ENCODE peak calls at places on chromosome 15, in nine cellular contexts. I, N, J, Z, T, C, E, G and D are unnamed samples. For H3K27me3, the result is how much of the 10 kb centered on the place peaks cover.

GRCh38 chr15:48582472-48583235 is 62.9 kb downstream of the FBN1 start:
- DNase-seq in C (no peak), I (peak), E (peak), G (no peak), J (no peak), N (no peak), Z (no peak), T (no peak), D (no peak)

GRCh38 chr15:48442011-48442410 is 110.8 kb downstream of the DUT start:
- DNase-seq in E (peak), J (no peak), Z (no peak), N (no peak), T (no peak), I (no peak), G (no peak), C (no peak), D (no peak)

GRCh38 chr15:64092864-64093626 is 593 bp downstream of the CIAO2A start:
- DNase-seq in N (peak), J (peak), T (no peak), G (peak), C (no peak), Z (no peak), I (peak), E (peak), D (no peak)

GRCh38 chr15:72285927-72286516 is 13.7 kb upstream of the PARP6 start:
- DNase-seq in J (no peak), E (peak), I (peak), C (no peak), G (peak), Z (peak), T (no peak), N (peak), D (no peak)

GRCh38 chr15:62940755-62941361 is 101.7 kb upstream of the TPM1 start:
- DNase-seq in T (no peak), N (peak), G (peak), I (peak), C (peak), J (peak), Z (no peak), E (peak), D (peak)

GRCh38 chr15:70875001-70875782 is 17.0 kb downstream of the THAP10 start:
- DNase-seq in I (peak), J (no peak), E (peak), T (no peak), N (peak), C (no peak), G (no peak), Z (no peak), D (no peak)

GRCh38 chr15:91605576-91605975 is 247.9 kb upstream of the SLCO3A1 start:
- DNase-seq in I (no peak), Z (no peak), N (no peak), E (no peak), T (no peak), C (no peak), J (no peak), G (no peak), D (no peak)

GRCh38 chr15:63439536-63440264 is 58.1 kb upstream of the CA12 start:
- DNase-seq in N (peak), G (no peak), C (no peak), Z (no peak), E (peak), T (no peak), J (no peak), I (no peak), D (peak)

GRCh38 chr15:80588801-80589200 is 106.3 kb upstream of the ABHD17C start:
- DNase-seq in E (peak), N (peak), C (no peak), T (no peak), J (no peak), G (no peak), I (peak), Z (no peak), D (no peak)

GRCh38 chr15:57924536-57924935 is 141.0 kb downstream of the ALDH1A2 start:
- DNase-seq in I (no peak), J (no peak), E (no peak), G (no peak), C (no peak), T (no peak), Z (no peak), N (no peak), D (no peak)

GRCh38 chr15:69133862-69134519 is 26.4 kb upstream of the GLCE start:
- DNase-seq in N (no peak), Z (no peak), C (no peak), T (no peak), J (no peak), E (no peak), I (no peak), G (no peak), D (no peak)

GRCh38 chr15:101294731-101295606 is at the start of gene SNRPA1:
- DNase-seq in I (peak), C (peak), J (peak), Z (peak), T (peak), N (peak), G (peak), E (peak), D (peak)

GRCh38 chr15:47415539-47415971 is 301.8 kb upstream of the SEMA6D start:
- DNase-seq in N (no peak), E (peak), C (no peak), J (no peak), T (no peak), I (peak), G (no peak), Z (no peak), D (no peak)

GRCh38 chr15:87577336-87577735 is 679.2 kb downstream of the NTRK3 start:
- DNase-seq in N (no peak), T (no peak), I (no peak), G (no peak), C (no peak), E (no peak), J (no peak), Z (no peak), D (no peak)

GRCh38 chr15:70726753-70727152 is 36.6 kb downstream of the UACA start:
- DNase-seq in J (no peak), N (no peak), E (peak), Z (no peak), T (no peak), C (no peak), G (no peak), I (peak), D (no peak)

GRCh38 chr15:70286110-70286806 is 188.5 kb upstream of the TLE3 start:
- DNase-seq in C (no peak), T (no peak), G (no peak), Z (no peak), J (no peak), E (no peak), I (no peak), N (no peak), D (peak)

GRCh38 chr15:83365370-83365938 is 81.0 kb upstream of the BNC1 start:
- DNase-seq in G (peak), E (peak), I (peak), N (peak), J (peak), T (no peak), Z (peak), C (peak), D (no peak)

GRCh38 chr15:68367226-68367625 is 64.7 kb downstream of the ITGA11 start:
- DNase-seq in J (no peak), N (no peak), Z (no peak), T (no peak), C (no peak), I (no peak), G (no peak), E (no peak), D (no peak)

GRCh38 chr15:74664028-74664616 is 31.7 kb downstream of the EDC3 start:
- DNase-seq in E (peak), N (peak), Z (peak), G (peak), I (peak), C (no peak), J (peak), T (no peak), D (no peak)

GRCh38 chr15:48001393-48002059 is 119.3 kb upstream of the SLC24A5 start:
- DNase-seq in I (no peak), Z (no peak), E (no peak), N (no peak), T (no peak), C (no peak), G (no peak), J (no peak), D (no peak)

GRCh38 chr15:67409175-67409574 is 111.8 kb upstream of the C15orf61 start:
- DNase-seq in T (no peak), J (no peak), Z (no peak), G (no peak), N (no peak), I (no peak), C (no peak), E (no peak), D (no peak)

GRCh38 chr15:26376243-26376642 is 396.6 kb downstream of the GABRB3 start:
- DNase-seq in E (no peak), C (no peak), G (no peak), T (no peak), J (no peak), Z (no peak), I (no peak), N (no peak), D (no peak)

GRCh38 chr15:56765252-56765651 is 31.9 kb upstream of the ZNF280D start:
- DNase-seq in E (peak), I (peak), Z (no peak), G (no peak), C (no peak), N (peak), T (no peak), J (peak), D (no peak)

GRCh38 chr15:91939432-91939831 is 85.9 kb downstream of the SLCO3A1 start:
- DNase-seq in Z (no peak), T (no peak), C (no peak), I (no peak), G (no peak), E (no peak), N (no peak), J (no peak), D (no peak)

GRCh38 chr15:73388256-73388781 is 19.6 kb upstream of the HCN4 start:
- DNase-seq in N (peak), G (no peak), C (no peak), I (peak), E (peak), Z (peak), J (no peak), T (no peak), D (no peak)

GRCh38 chr15:38610748-38611147 is 46.1 kb upstream of the RASGRP1 start:
- DNase-seq in I (no peak), J (no peak), T (no peak), G (no peak), Z (no peak), N (no peak), E (no peak), C (no peak), D (no peak)

GRCh38 chr15:47801522-47801921 is 84.2 kb downstream of the SEMA6D start:
- DNase-seq in T (peak), E (no peak), I (no peak), G (no peak), J (no peak), Z (no peak), N (no peak), C (no peak), D (no peak)

GRCh38 chr15:31483924-31484368 is 157.3 kb downstream of the KLF13 start:
- DNase-seq in E (no peak), J (peak), C (no peak), G (no peak), N (no peak), I (no peak), T (no peak), Z (peak), D (no peak)

GRCh38 chr15:59376735-59377134 is 4.1 kb upstream of the MYO1E start:
- DNase-seq in G (no peak), J (no peak), I (peak), Z (no peak), T (no peak), E (no peak), N (peak), C (no peak), D (no peak)
- TF ChIP-seq CTCF in G (no peak), J (no peak), I (no peak), Z (peak), T (no peak), E (no peak), N (peak), C (peak), D (no peak)

GRCh38 chr15:95558131-95558530 is 772.4 kb upstream of the NR2F2 start:
- DNase-seq in Z (no peak), C (no peak), G (no peak), N (peak), I (peak), E (peak), J (no peak), T (no peak), D (no peak)

GRCh38 chr15:95556225-95556624 is 774.3 kb upstream of the NR2F2 start:
- DNase-seq in Z (no peak), T (no peak), J (no peak), I (peak), G (no peak), N (no peak), C (no peak), E (peak), D (no peak)

GRCh38 chr15:95558916-95559315 is 771.6 kb upstream of the NR2F2 start:
- DNase-seq in G (no peak), T (no peak), J (no peak), E (peak), C (no peak), N (peak), I (no peak), Z (no peak), D (no peak)

GRCh38 chr15:95556866-95557225 is 773.7 kb upstream of the NR2F2 start:
- DNase-seq in E (no peak), I (peak), T (no peak), C (no peak), J (no peak), N (no peak), G (no peak), Z (no peak), D (no peak)

GRCh38 chr15:95557226-95558046 is 773.1 kb upstream of the NR2F2 start:
- DNase-seq in J (peak), C (no peak), E (peak), I (peak), G (no peak), N (peak), T (no peak), Z (no peak), D (no peak)
- H3K27me3 ChIP-seq in J (under half), C (under half), E (under half), I (under half), G (under half), N (under half), T (under half), Z (under half), D (under half)

GRCh38 chr15:36831915-36832310 is 252.5 kb downstream of the CDIN1 start:
- DNase-seq in C (no peak), T (no peak), N (peak), J (no peak), Z (no peak), I (no peak), G (no peak), E (no peak), D (no peak)
- H3K27ac ChIP-seq in C (no peak), T (no peak), N (peak), J (no peak), Z (no peak), I (no peak), G (no peak), E (no peak), D (no peak)

DNA sequence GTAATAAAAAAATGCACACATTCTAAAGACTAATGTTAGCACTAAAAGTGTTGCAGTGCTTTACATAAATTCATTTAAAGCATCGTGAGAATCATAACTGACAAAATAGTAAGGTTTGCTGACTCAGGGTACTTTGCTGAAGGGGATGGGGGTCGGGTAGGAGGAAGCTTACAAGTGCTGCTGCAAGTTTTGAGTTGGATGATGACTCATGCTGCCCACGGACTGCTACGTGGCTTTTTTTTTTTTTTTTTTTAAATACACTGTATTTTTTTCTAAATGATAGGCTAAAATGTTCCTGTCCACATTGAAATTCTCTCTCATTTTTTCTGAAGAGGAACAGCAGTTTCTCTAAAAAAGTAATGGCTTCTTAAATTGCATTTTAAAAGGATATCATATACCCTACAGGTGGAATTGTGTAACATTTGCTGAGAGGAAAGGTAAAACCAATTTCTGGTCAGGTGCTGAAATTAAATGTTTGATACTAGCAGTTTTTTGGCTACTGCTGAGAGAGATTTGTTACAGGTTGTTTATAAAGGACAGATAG is 2.2 kb downstream of the MAPK6 start:
- DNase-seq in C (no peak), E (peak), I (peak), T (no peak), J (peak), N (peak), Z (no peak), G (peak), D (peak)
- TF ChIP-seq CTCF in C (peak), E (no peak), I (no peak), T (peak), J (no peak), N (no peak), Z (no peak), G (no peak), D (no peak)

GRCh38 chr15:43225201-43225949 is 4.6 kb upstream of the EPB42 start:
- DNase-seq in T (no peak), C (no peak), J (peak), I (peak), N (peak), G (peak), Z (no peak), E (peak), D (no peak)

GRCh38 chr15:43220991-43221403 is at the start of gene EPB42:
- DNase-seq in T (no peak), E (no peak), I (no peak), G (no peak), J (no peak), Z (no peak), C (no peak), N (no peak), D (no peak)

GRCh38 chr15:43218908-43219706 is 1.7 kb downstream of the EPB42 start:
- DNase-seq in C (no peak), T (peak), G (no peak), N (peak), I (peak), Z (no peak), J (no peak), E (peak), D (no peak)

GRCh38 chr15:43215961-43216360 is 4.9 kb downstream of the EPB42 start:
- DNase-seq in Z (no peak), G (no peak), T (no peak), E (peak), C (no peak), J (no peak), N (peak), I (no peak), D (no peak)

DNA sequence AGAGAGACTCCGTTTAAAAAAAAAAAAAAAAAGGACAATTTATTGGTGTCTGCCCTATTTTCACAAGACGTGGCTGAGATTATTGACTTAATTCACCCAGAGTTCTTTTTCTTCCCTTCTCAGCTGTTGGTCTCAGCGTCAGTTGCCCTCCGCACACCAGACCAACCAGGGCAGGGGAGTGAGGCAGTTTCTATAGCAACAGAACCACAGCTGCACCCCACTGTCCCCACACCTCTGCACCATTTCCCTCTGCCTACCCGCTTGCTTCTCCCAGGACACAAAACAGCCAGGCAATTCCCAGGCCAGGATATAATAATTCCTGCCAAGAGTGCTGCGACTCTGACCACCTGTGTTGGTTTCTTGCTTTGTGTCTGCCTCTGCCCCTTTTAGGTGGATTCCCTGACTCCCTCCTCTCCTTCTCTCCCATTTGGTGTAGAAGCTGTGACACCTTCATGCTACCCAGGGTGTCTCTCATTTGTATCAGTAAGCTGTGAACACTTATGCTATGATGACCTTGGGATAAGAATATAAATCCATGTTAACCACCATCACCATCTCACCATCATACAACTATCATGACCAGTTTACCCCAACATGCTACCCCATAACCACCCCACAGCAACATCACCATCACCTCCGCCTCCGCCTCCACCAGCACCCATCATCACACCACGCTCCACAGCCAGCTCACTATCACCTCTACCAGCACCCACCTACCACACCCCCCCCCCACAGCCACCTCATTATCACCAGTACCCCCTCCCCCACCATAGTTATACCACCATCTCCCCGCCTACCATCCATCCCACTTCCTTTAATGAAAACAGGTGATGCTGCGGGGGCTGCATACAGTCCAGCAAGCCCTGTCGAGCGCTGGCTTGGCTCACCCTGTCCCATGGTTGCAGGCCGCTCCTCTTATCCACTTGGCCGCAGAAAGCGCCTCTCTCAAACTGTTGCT is 610 bp downstream of the EPB42 start:
- DNase-seq in C (no peak), G (no peak), J (no peak), N (no peak), E (no peak), Z (no peak), I (no peak), T (no peak), D (no peak)
- H3K27me3 ChIP-seq in C (under half), G (under half), J (under half), N (under half), E (under half), Z (under half), I (under half), T (under half), D (under half)

GRCh38 chr15:89399390-89400120 is 64.9 kb upstream of the POLG start:
- DNase-seq in T (no peak), C (no peak), J (no peak), N (peak), I (no peak), G (peak), Z (no peak), E (no peak), D (no peak)

GRCh38 chr15:89400121-89400996 is 65.7 kb upstream of the POLG start:
- DNase-seq in N (no peak), T (no peak), I (no peak), E (no peak), C (no peak), Z (no peak), J (no peak), G (no peak), D (no peak)

GRCh38 chr15:89400997-89401590 is 66.5 kb upstream of the POLG start:
- DNase-seq in T (no peak), E (no peak), I (no peak), J (no peak), Z (no peak), N (no peak), G (no peak), C (no peak), D (no peak)

GRCh38 chr15:89402406-89402805 is 67.8 kb upstream of the POLG start:
- DNase-seq in J (no peak), Z (no peak), N (no peak), G (no peak), E (no peak), T (no peak), I (no peak), C (no peak), D (no peak)

DNA sequence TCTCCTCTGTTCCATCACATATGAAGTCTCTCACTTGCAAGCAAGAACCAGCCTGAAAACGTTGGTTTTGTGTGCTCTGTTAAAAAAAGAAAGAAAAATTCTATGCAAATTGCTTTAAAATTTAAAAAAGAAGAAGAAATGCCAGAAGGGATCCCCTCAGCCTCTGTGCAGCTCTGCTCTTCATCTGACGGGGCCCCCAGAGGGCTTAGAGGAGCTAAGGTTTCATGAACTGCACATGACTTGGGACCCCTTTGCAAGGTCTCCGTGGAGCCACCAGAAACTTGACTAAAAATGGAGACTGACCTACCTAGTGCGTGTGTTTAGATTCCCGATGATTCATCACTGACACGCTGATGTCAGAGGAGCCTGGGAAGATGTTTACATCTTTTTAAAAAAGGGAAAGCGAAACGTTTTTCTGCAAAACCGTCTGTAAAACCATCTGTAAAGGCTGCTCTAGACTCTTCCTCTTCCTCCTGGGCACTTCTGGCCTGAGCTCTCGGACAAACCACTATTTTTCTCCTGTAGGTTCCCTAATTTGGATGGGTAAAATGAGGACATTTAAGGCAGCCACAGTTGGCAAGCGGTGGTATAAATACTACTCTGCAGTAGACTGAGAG is 67.1 kb upstream of the POLG start:
- DNase-seq in Z (no peak), T (no peak), N (peak), C (no peak), G (no peak), I (peak), J (no peak), E (peak), D (no peak)
- H3K27ac ChIP-seq in Z (no peak), T (no peak), N (no peak), C (peak), G (no peak), I (no peak), J (no peak), E (no peak), D (no peak)

GRCh38 chr15:79035111-79035601 is 55.4 kb downstream of the RASGRF1 start:
- DNase-seq in C (no peak), Z (no peak), J (no peak), T (no peak), E (no peak), I (no peak), N (no peak), G (no peak), D (no peak)
- TF ChIP-seq CTCF in C (no peak), Z (no peak), J (no peak), T (no peak), E (peak), I (no peak), N (peak), G (no peak), D (no peak)